ENCODE peak calls at places on chromosomes 2 and 18, in eight cellular contexts. One of them, this sample, is unnamed.

GRCh38 chr2:120219291-120219690 is 3.9 kb downstream of the TMEM185B start:
- DNase-seq in T-helper 22 cell: no peak
- DNase-seq in mucosa of gallbladder: no peak
- DNase-seq in SK-N-SH: no peak
- DNase-seq in cardiac fibroblast: no peak
- DNase-seq in activated CD8-positive, alpha-beta memory T cell treated with anti-CD3 and anti-CD28 coated beads for 1 hour: no peak
- DNase-seq in HFF-Myc: no peak
- DNase-seq in psoas muscle: peak
- DNase-seq in this sample: no peak

GRCh38 chr2:240582781-240583180 is 3.8 kb upstream of the CAPN10 start:
- DNase-seq in cardiac fibroblast: no peak
- DNase-seq in psoas muscle: no peak
- DNase-seq in activated CD8-positive, alpha-beta memory T cell treated with anti-CD3 and anti-CD28 coated beads for 1 hour: no peak
- DNase-seq in HFF-Myc: no peak
- DNase-seq in SK-N-SH: no peak
- DNase-seq in mucosa of gallbladder: no peak
- DNase-seq in T-helper 22 cell: no peak
- DNase-seq in this sample: no peak

GRCh38 chr2:205763708-205764501 is 81.6 kb downstream of the NRP2 start:
- DNase-seq in cardiac fibroblast: peak
- DNase-seq in mucosa of gallbladder: no peak
- DNase-seq in activated CD8-positive, alpha-beta memory T cell treated with anti-CD3 and anti-CD28 coated beads for 1 hour: no peak
- DNase-seq in psoas muscle: peak
- DNase-seq in HFF-Myc: peak
- DNase-seq in SK-N-SH: peak
- DNase-seq in T-helper 22 cell: no peak
- DNase-seq in this sample: peak

GRCh38 chr18:12883684-12884520 is at the start of gene PTPN2:
- DNase-seq in HFF-Myc: peak
- DNase-seq in cardiac fibroblast: peak
- DNase-seq in psoas muscle: peak
- DNase-seq in T-helper 22 cell: peak
- DNase-seq in activated CD8-positive, alpha-beta memory T cell treated with anti-CD3 and anti-CD28 coated beads for 1 hour: peak
- DNase-seq in SK-N-SH: peak
- DNase-seq in mucosa of gallbladder: peak
- DNase-seq in this sample: peak

GRCh38 chr18:23526516-23527063 is 23.3 kb downstream of the RMC1 start:
- DNase-seq in activated CD8-positive, alpha-beta memory T cell treated with anti-CD3 and anti-CD28 coated beads for 1 hour: no peak
- DNase-seq in cardiac fibroblast: no peak
- DNase-seq in SK-N-SH: no peak
- DNase-seq in HFF-Myc: no peak
- DNase-seq in mucosa of gallbladder: no peak
- DNase-seq in T-helper 22 cell: no peak
- DNase-seq in psoas muscle: no peak
- DNase-seq in this sample: no peak

GRCh38 chr2:30259071-30259470 is 27.7 kb downstream of the LBH start:
- DNase-seq in psoas muscle: no peak
- DNase-seq in HFF-Myc: no peak
- DNase-seq in SK-N-SH: no peak
- DNase-seq in activated CD8-positive, alpha-beta memory T cell treated with anti-CD3 and anti-CD28 coated beads for 1 hour: no peak
- DNase-seq in cardiac fibroblast: no peak
- DNase-seq in mucosa of gallbladder: no peak
- DNase-seq in T-helper 22 cell: no peak
- DNase-seq in this sample: no peak

GRCh38 chr18:70931942-70932814 is 643.3 kb downstream of the SOCS6 start:
- DNase-seq in T-helper 22 cell: no peak
- DNase-seq in cardiac fibroblast: peak
- DNase-seq in psoas muscle: no peak
- DNase-seq in SK-N-SH: peak
- DNase-seq in HFF-Myc: no peak
- DNase-seq in mucosa of gallbladder: no peak
- DNase-seq in activated CD8-positive, alpha-beta memory T cell treated with anti-CD3 and anti-CD28 coated beads for 1 hour: no peak
- DNase-seq in this sample: peak

GRCh38 chr2:207083361-207084080 is 82.2 kb downstream of the KLF7 start:
- DNase-seq in psoas muscle: no peak
- DNase-seq in mucosa of gallbladder: no peak
- DNase-seq in HFF-Myc: no peak
- DNase-seq in T-helper 22 cell: no peak
- DNase-seq in SK-N-SH: no peak
- DNase-seq in activated CD8-positive, alpha-beta memory T cell treated with anti-CD3 and anti-CD28 coated beads for 1 hour: no peak
- DNase-seq in cardiac fibroblast: peak
- DNase-seq in this sample: no peak

GRCh38 chr18:48644029-48644428 is 105.2 kb downstream of the CTIF start:
- DNase-seq in cardiac fibroblast: no peak
- DNase-seq in SK-N-SH: no peak
- DNase-seq in activated CD8-positive, alpha-beta memory T cell treated with anti-CD3 and anti-CD28 coated beads for 1 hour: no peak
- DNase-seq in mucosa of gallbladder: no peak
- DNase-seq in T-helper 22 cell: no peak
- DNase-seq in psoas muscle: no peak
- DNase-seq in HFF-Myc: no peak
- DNase-seq in this sample: no peak

GRCh38 chr2:53970095-53970897 is 497 bp downstream of the PSME4 start:
- DNase-seq in cardiac fibroblast: peak
- DNase-seq in HFF-Myc: no peak
- DNase-seq in psoas muscle: peak
- DNase-seq in mucosa of gallbladder: no peak
- DNase-seq in T-helper 22 cell: no peak
- DNase-seq in activated CD8-positive, alpha-beta memory T cell treated with anti-CD3 and anti-CD28 coated beads for 1 hour: peak
- DNase-seq in SK-N-SH: peak
- DNase-seq in this sample: peak

GRCh38 chr18:11259421-11259820 is 110.1 kb upstream of the PIEZO2 start:
- DNase-seq in SK-N-SH: peak
- DNase-seq in HFF-Myc: no peak
- DNase-seq in psoas muscle: peak
- DNase-seq in mucosa of gallbladder: no peak
- DNase-seq in cardiac fibroblast: no peak
- DNase-seq in T-helper 22 cell: no peak
- DNase-seq in activated CD8-positive, alpha-beta memory T cell treated with anti-CD3 and anti-CD28 coated beads for 1 hour: no peak
- DNase-seq in this sample: peak

GRCh38 chr2:240310645-240311044 is 124.8 kb upstream of the GPC1 start:
- DNase-seq in T-helper 22 cell: no peak
- DNase-seq in SK-N-SH: no peak
- DNase-seq in psoas muscle: no peak
- DNase-seq in activated CD8-positive, alpha-beta memory T cell treated with anti-CD3 and anti-CD28 coated beads for 1 hour: no peak
- DNase-seq in mucosa of gallbladder: no peak
- DNase-seq in HFF-Myc: no peak
- DNase-seq in cardiac fibroblast: no peak
- DNase-seq in this sample: no peak

GRCh38 chr2:172085460-172086159 is at the start of gene DLX1:
- DNase-seq in SK-N-SH: peak
- DNase-seq in cardiac fibroblast: no peak
- DNase-seq in psoas muscle: no peak
- DNase-seq in mucosa of gallbladder: no peak
- DNase-seq in HFF-Myc: no peak
- DNase-seq in T-helper 22 cell: no peak
- DNase-seq in activated CD8-positive, alpha-beta memory T cell treated with anti-CD3 and anti-CD28 coated beads for 1 hour: no peak
- DNase-seq in this sample: peak

GRCh38 chr2:231245253-231246094 is 47.0 kb downstream of the ARMC9 start:
- DNase-seq in T-helper 22 cell: no peak
- DNase-seq in psoas muscle: no peak
- DNase-seq in HFF-Myc: no peak
- DNase-seq in cardiac fibroblast: peak
- DNase-seq in mucosa of gallbladder: peak
- DNase-seq in activated CD8-positive, alpha-beta memory T cell treated with anti-CD3 and anti-CD28 coated beads for 1 hour: no peak
- DNase-seq in SK-N-SH: no peak
- DNase-seq in this sample: no peak

GRCh38 chr2:215430528-215431187 is 5.2 kb downstream of the FN1 start:
- DNase-seq in HFF-Myc: no peak
- DNase-seq in T-helper 22 cell: no peak
- DNase-seq in activated CD8-positive, alpha-beta memory T cell treated with anti-CD3 and anti-CD28 coated beads for 1 hour: no peak
- DNase-seq in SK-N-SH: no peak
- DNase-seq in cardiac fibroblast: peak
- DNase-seq in mucosa of gallbladder: no peak
- DNase-seq in psoas muscle: no peak
- DNase-seq in this sample: no peak

GRCh38 chr2:239246723-239247122 is 154.1 kb downstream of the HDAC4 start:
- DNase-seq in SK-N-SH: no peak
- DNase-seq in activated CD8-positive, alpha-beta memory T cell treated with anti-CD3 and anti-CD28 coated beads for 1 hour: no peak
- DNase-seq in HFF-Myc: no peak
- DNase-seq in psoas muscle: peak
- DNase-seq in T-helper 22 cell: no peak
- DNase-seq in cardiac fibroblast: no peak
- DNase-seq in mucosa of gallbladder: no peak
- DNase-seq in this sample: no peak

GRCh38 chr2:38406597-38407110 is 29.6 kb upstream of the ATL2 start:
- DNase-seq in cardiac fibroblast: peak
- DNase-seq in SK-N-SH: no peak
- DNase-seq in mucosa of gallbladder: peak
- DNase-seq in T-helper 22 cell: no peak
- DNase-seq in activated CD8-positive, alpha-beta memory T cell treated with anti-CD3 and anti-CD28 coated beads for 1 hour: no peak
- DNase-seq in HFF-Myc: no peak
- DNase-seq in psoas muscle: peak
- DNase-seq in this sample: no peak

GRCh38 chr2:225354281-225354774 is 45.2 kb upstream of the NYAP2 start:
- DNase-seq in mucosa of gallbladder: no peak
- DNase-seq in SK-N-SH: peak
- DNase-seq in activated CD8-positive, alpha-beta memory T cell treated with anti-CD3 and anti-CD28 coated beads for 1 hour: no peak
- DNase-seq in T-helper 22 cell: no peak
- DNase-seq in cardiac fibroblast: no peak
- DNase-seq in psoas muscle: no peak
- DNase-seq in HFF-Myc: peak
- DNase-seq in this sample: peak

GRCh38 chr2:227545990-227546389 is 52.7 kb upstream of the SCYGR2 start:
- DNase-seq in psoas muscle: no peak
- DNase-seq in HFF-Myc: no peak
- DNase-seq in T-helper 22 cell: no peak
- DNase-seq in activated CD8-positive, alpha-beta memory T cell treated with anti-CD3 and anti-CD28 coated beads for 1 hour: no peak
- DNase-seq in cardiac fibroblast: no peak
- DNase-seq in SK-N-SH: no peak
- DNase-seq in mucosa of gallbladder: no peak
- DNase-seq in this sample: no peak

GRCh38 chr2:207334631-207335371 is 169.1 kb upstream of the KLF7 start:
- DNase-seq in cardiac fibroblast: peak
- DNase-seq in T-helper 22 cell: no peak
- DNase-seq in SK-N-SH: no peak
- DNase-seq in activated CD8-positive, alpha-beta memory T cell treated with anti-CD3 and anti-CD28 coated beads for 1 hour: no peak
- DNase-seq in psoas muscle: peak
- DNase-seq in mucosa of gallbladder: peak
- DNase-seq in HFF-Myc: peak
- DNase-seq in this sample: peak

GRCh38 chr2:222100704-222101103 is 198.1 kb downstream of the PAX3 start:
- DNase-seq in mucosa of gallbladder: no peak
- DNase-seq in psoas muscle: no peak
- DNase-seq in HFF-Myc: no peak
- DNase-seq in activated CD8-positive, alpha-beta memory T cell treated with anti-CD3 and anti-CD28 coated beads for 1 hour: no peak
- DNase-seq in T-helper 22 cell: no peak
- DNase-seq in SK-N-SH: no peak
- DNase-seq in cardiac fibroblast: no peak
- DNase-seq in this sample: no peak

GRCh38 chr18:10101293-10101701 is 187.5 kb downstream of the VAPA start:
- DNase-seq in mucosa of gallbladder: no peak
- DNase-seq in psoas muscle: peak
- DNase-seq in T-helper 22 cell: no peak
- DNase-seq in SK-N-SH: no peak
- DNase-seq in cardiac fibroblast: peak
- DNase-seq in activated CD8-positive, alpha-beta memory T cell treated with anti-CD3 and anti-CD28 coated beads for 1 hour: no peak
- DNase-seq in HFF-Myc: no peak
- DNase-seq in this sample: peak

GRCh38 chr2:45649855-45650806 is 1.3 kb upstream of the PRKCE start:
- DNase-seq in mucosa of gallbladder: peak
- DNase-seq in SK-N-SH: peak
- DNase-seq in cardiac fibroblast: peak
- DNase-seq in T-helper 22 cell: peak
- DNase-seq in HFF-Myc: no peak
- DNase-seq in activated CD8-positive, alpha-beta memory T cell treated with anti-CD3 and anti-CD28 coated beads for 1 hour: peak
- DNase-seq in psoas muscle: peak
- DNase-seq in this sample: peak

GRCh38 chr18:23217781-23218180 is 82.5 kb downstream of the CABLES1 start:
- DNase-seq in activated CD8-positive, alpha-beta memory T cell treated with anti-CD3 and anti-CD28 coated beads for 1 hour: no peak
- DNase-seq in T-helper 22 cell: no peak
- DNase-seq in SK-N-SH: no peak
- DNase-seq in mucosa of gallbladder: no peak
- DNase-seq in HFF-Myc: no peak
- DNase-seq in psoas muscle: no peak
- DNase-seq in cardiac fibroblast: no peak
- DNase-seq in this sample: no peak

GRCh38 chr2:70987386-70987785 is 7.3 kb downstream of the TEX261 start:
- DNase-seq in HFF-Myc: no peak
- DNase-seq in cardiac fibroblast: no peak
- DNase-seq in activated CD8-positive, alpha-beta memory T cell treated with anti-CD3 and anti-CD28 coated beads for 1 hour: no peak
- DNase-seq in T-helper 22 cell: no peak
- DNase-seq in mucosa of gallbladder: no peak
- DNase-seq in SK-N-SH: no peak
- DNase-seq in psoas muscle: no peak
- DNase-seq in this sample: no peak

GRCh38 chr2:9178905-9179571 is 27.6 kb upstream of the ASAP2 start:
- DNase-seq in SK-N-SH: no peak
- DNase-seq in mucosa of gallbladder: peak
- DNase-seq in HFF-Myc: no peak
- DNase-seq in activated CD8-positive, alpha-beta memory T cell treated with anti-CD3 and anti-CD28 coated beads for 1 hour: no peak
- DNase-seq in cardiac fibroblast: peak
- DNase-seq in psoas muscle: peak
- DNase-seq in T-helper 22 cell: no peak
- DNase-seq in this sample: no peak

GRCh38 chr2:16319425-16320245 is 346.0 kb downstream of the CYRIA start:
- DNase-seq in mucosa of gallbladder: no peak
- DNase-seq in HFF-Myc: no peak
- DNase-seq in psoas muscle: no peak
- DNase-seq in SK-N-SH: peak
- DNase-seq in activated CD8-positive, alpha-beta memory T cell treated with anti-CD3 and anti-CD28 coated beads for 1 hour: no peak
- DNase-seq in T-helper 22 cell: no peak
- DNase-seq in cardiac fibroblast: no peak
- DNase-seq in this sample: no peak

GRCh38 chr2:236776695-236777251 is 207.1 kb downstream of the ACKR3 start:
- DNase-seq in psoas muscle: no peak
- DNase-seq in SK-N-SH: no peak
- DNase-seq in HFF-Myc: no peak
- DNase-seq in mucosa of gallbladder: no peak
- DNase-seq in activated CD8-positive, alpha-beta memory T cell treated with anti-CD3 and anti-CD28 coated beads for 1 hour: no peak
- DNase-seq in cardiac fibroblast: peak
- DNase-seq in T-helper 22 cell: no peak
- DNase-seq in this sample: no peak

GRCh38 chr2:62653582-62654422 is 51.7 kb upstream of the EHBP1 start:
- DNase-seq in mucosa of gallbladder: no peak
- DNase-seq in T-helper 22 cell: no peak
- DNase-seq in cardiac fibroblast: no peak
- DNase-seq in activated CD8-positive, alpha-beta memory T cell treated with anti-CD3 and anti-CD28 coated beads for 1 hour: no peak
- DNase-seq in SK-N-SH: no peak
- DNase-seq in psoas muscle: no peak
- DNase-seq in HFF-Myc: no peak
- DNase-seq in this sample: no peak

GRCh38 chr2:202861987-202862386 is 9.6 kb downstream of the ICA1L start:
- DNase-seq in mucosa of gallbladder: no peak
- DNase-seq in cardiac fibroblast: no peak
- DNase-seq in activated CD8-positive, alpha-beta memory T cell treated with anti-CD3 and anti-CD28 coated beads for 1 hour: no peak
- DNase-seq in SK-N-SH: no peak
- DNase-seq in psoas muscle: no peak
- DNase-seq in T-helper 22 cell: no peak
- DNase-seq in HFF-Myc: no peak
- DNase-seq in this sample: no peak

GRCh38 chr18:26549103-26549485 is 741 bp upstream of the KCTD1 start:
- DNase-seq in T-helper 22 cell: no peak
- DNase-seq in HFF-Myc: no peak
- DNase-seq in psoas muscle: peak
- DNase-seq in SK-N-SH: peak
- DNase-seq in mucosa of gallbladder: no peak
- DNase-seq in activated CD8-positive, alpha-beta memory T cell treated with anti-CD3 and anti-CD28 coated beads for 1 hour: no peak
- DNase-seq in cardiac fibroblast: peak
- DNase-seq in this sample: no peak

GRCh38 chr18:46067431-46068007 is 4.5 kb downstream of the PSTPIP2 start:
- DNase-seq in activated CD8-positive, alpha-beta memory T cell treated with anti-CD3 and anti-CD28 coated beads for 1 hour: no peak
- DNase-seq in SK-N-SH: no peak
- DNase-seq in HFF-Myc: peak
- DNase-seq in mucosa of gallbladder: no peak
- DNase-seq in cardiac fibroblast: peak
- DNase-seq in psoas muscle: no peak
- DNase-seq in T-helper 22 cell: no peak
- DNase-seq in this sample: no peak

GRCh38 chr18:6948238-6948637 is 169.4 kb downstream of the LAMA1 start:
- DNase-seq in psoas muscle: no peak
- DNase-seq in mucosa of gallbladder: no peak
- DNase-seq in cardiac fibroblast: no peak
- DNase-seq in T-helper 22 cell: no peak
- DNase-seq in HFF-Myc: no peak
- DNase-seq in activated CD8-positive, alpha-beta memory T cell treated with anti-CD3 and anti-CD28 coated beads for 1 hour: no peak
- DNase-seq in SK-N-SH: no peak
- DNase-seq in this sample: no peak

GRCh38 chr2:231364961-231365810 is 30.3 kb upstream of the B3GNT7 start:
- DNase-seq in T-helper 22 cell: no peak
- DNase-seq in HFF-Myc: peak
- DNase-seq in cardiac fibroblast: peak
- DNase-seq in mucosa of gallbladder: no peak
- DNase-seq in psoas muscle: no peak
- DNase-seq in activated CD8-positive, alpha-beta memory T cell treated with anti-CD3 and anti-CD28 coated beads for 1 hour: no peak
- DNase-seq in SK-N-SH: peak
- DNase-seq in this sample: no peak